ENCODE peak calls at places on chromosomes 6 and 20, in four cellular contexts. V is IMR-90, U is Peyer's patch, A is endothelial cell of umbilical vein. O is an unnamed sample. For H3K4me1, the result is how much of the 10 kb centered on the place peaks cover.

GRCh38 chr6:8526619-8527018 is 91.3 kb upstream of the SLC35B3 start:
- DNase-seq in V (no peak), A (no peak), U (no peak), O (no peak)

GRCh38 chr6:168107191-168107940 is 28.4 kb upstream of the FRMD1 start:
- DNase-seq in A (no peak), V (no peak), U (peak), O (no peak)

GRCh38 chr6:146913842-146914562 is 290.2 kb upstream of the STXBP5 start:
- DNase-seq in U (no peak), V (peak), A (peak), O (peak)

GRCh38 chr20:57260959-57261357 is 5.5 kb downstream of the BMP7 start:
- DNase-seq in A (no peak), U (no peak), V (peak), O (no peak)

GRCh38 chr6:2127484-2127911 is 117.9 kb downstream of the GMDS start:
- DNase-seq in V (no peak), A (peak), U (no peak), O (no peak)

GRCh38 chr6:15800821-15801617 is 138.2 kb upstream of the DTNBP1 start:
- DNase-seq in A (no peak), U (no peak), V (no peak), O (no peak)

GRCh38 chr6:404685-405423 is 13.3 kb downstream of the IRF4 start:
- DNase-seq in V (no peak), U (no peak), A (no peak), O (no peak)

GRCh38 chr6:165245716-165246115 is 63.7 kb downstream of the C6orf118 start:
- DNase-seq in U (no peak), A (no peak), V (no peak), O (no peak)

GRCh38 chr6:104682722-104683643 is 176.7 kb downstream of the HACE1 start:
- DNase-seq in A (peak), U (peak), V (peak), O (no peak)

GRCh38 chr20:45833883-45834796 is 541 bp downstream of the SNX21 start:
- DNase-seq in U (peak), A (peak), V (peak), O (peak)
- TF ChIP-seq POLR2A in U (peak), A (no peak), V (no peak), O (no peak)

GRCh38 chr6:79946773-79947190 is 571 bp downstream of the ELOVL4 start:
- DNase-seq in V (peak), U (no peak), A (no peak), O (no peak)

GRCh38 chr6:79949235-79949634 is 1.9 kb upstream of the ELOVL4 start:
- DNase-seq in V (peak), U (no peak), A (peak), O (peak)

GRCh38 chr6:79943133-79943532 is 4.2 kb downstream of the ELOVL4 start:
- DNase-seq in V (no peak), A (no peak), U (no peak), O (no peak)

GRCh38 chr6:79947191-79948173 is at the start of gene ELOVL4:
- DNase-seq in V (peak), U (peak), A (peak), O (peak)

GRCh38 chr6:79946242-79946641 is 1.1 kb downstream of the ELOVL4 start:
- DNase-seq in V (peak), A (no peak), U (no peak), O (no peak)
- TF ChIP-seq CTCF in V (peak), A (peak), U (no peak), O (no peak)

DNA sequence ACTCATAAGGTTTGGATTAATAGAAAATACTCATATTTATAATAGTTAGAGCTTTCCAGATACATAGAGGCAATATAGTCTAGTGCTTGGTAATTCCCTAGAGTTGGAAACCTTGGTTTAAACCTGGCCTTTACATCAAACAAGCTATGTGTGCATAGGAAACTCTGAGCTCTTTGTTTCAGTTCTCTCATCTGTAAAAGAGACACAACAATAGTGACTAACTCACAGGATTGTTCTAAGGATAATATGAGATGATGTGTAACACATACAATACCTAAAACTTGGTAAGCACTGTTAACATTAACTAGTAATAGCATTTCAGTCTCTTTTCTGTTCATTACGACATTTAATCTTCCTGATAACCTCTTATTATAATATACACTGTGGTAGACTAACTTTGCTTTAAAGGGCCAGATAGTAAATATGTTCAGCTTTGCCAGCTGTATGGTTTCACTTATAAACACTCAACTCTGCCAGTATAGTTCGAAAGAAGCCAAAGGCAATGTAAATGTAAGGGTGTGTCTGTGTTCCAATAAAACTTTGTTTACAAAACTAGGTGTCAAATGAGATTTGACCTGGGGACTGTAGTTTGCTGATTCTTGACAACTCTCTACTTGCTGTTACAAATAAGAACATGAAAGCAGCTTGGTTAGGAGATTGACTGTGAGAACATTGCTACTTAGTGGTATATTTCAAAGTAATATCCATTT is 370.6 kb upstream of the FLRT3 start:
- DNase-seq in V (no peak), U (no peak), A (no peak), O (no peak)
- H3K4me1 ChIP-seq in V (under half), U (under half), A (under half), O (under half)

GRCh38 chr6:3527797-3528067 is 70.9 kb upstream of the SLC22A23 start:
- DNase-seq in A (no peak), U (no peak), V (no peak), O (no peak)
- TF ChIP-seq POLR2A in A (no peak), U (no peak), V (no peak), O (no peak)

DNA sequence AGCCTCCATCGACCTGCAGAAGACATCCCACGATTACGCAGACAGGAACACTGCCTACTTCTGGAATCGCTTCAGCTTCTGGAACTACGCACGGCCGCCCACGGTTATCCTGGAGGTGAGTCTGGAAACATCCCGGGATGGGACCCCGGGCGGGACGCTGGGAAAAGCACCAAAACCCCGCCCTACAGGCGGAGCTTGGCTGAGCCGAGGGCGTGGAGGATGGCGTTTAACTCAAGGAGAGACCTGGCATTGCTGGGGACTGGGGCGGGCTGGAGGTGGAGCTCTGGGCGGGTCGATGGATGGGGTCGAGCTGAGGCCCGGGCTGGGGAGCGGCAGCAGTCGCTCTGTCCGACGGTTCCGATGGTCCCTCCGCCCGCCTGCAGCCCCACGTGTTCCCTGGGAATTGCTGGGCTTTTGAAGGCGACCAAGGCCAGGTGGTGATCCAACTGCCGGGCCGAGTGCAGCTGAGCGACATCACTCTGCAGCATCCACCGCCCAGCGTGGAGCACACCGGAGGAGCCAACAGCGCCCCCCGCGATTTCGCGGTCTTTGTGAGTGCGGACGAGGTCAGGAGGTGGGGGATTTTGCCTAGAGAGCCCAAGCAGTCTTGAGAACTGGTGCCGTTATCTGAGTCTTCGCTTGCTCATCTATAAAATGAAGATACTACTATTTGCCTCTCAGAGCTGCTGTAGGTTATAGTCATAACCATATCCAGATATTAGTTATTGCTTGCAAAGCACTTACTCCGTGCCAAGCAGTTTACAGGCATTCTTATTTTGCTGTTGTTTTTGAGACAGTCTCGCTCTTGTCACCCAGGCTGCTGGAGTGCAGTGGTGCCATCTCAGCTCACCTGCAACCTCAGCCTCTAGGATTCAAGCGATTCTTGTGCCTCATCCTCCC is 3.8 kb downstream of the SPAG4 start:
- DNase-seq in U (peak), A (peak), V (peak), O (peak)
- TF ChIP-seq CTCF in U (peak), A (peak), V (peak), O (no peak)

GRCh38 chr6:154536922-154537449 is 26.5 kb upstream of the CNKSR3 start:
- DNase-seq in V (no peak), A (no peak), U (no peak), O (no peak)
- H3K4me1 ChIP-seq in V (under half), A (under half), U (under half), O (under half)